ENCODE peak calls at places on chromosome 17, in six cellular contexts. B is cardiac fibroblast, O is adrenal gland, S is cerebellar nuclear complex, K is amniotic stem cell, H is GM23248. P is an unnamed sample.

GRCh38 chr17:28407130-28407973 is 1.3 kb upstream of the SLC46A1 start:
- DNase-seq in B (no peak), O (no peak), S (no peak), K (no peak), H (no peak), P (peak)

GRCh38 chr17:11554542-11554941 is 43.7 kb upstream of the DNAH9 start:
- DNase-seq in B (no peak), O (no peak), S (no peak), K (no peak), H (no peak), P (no peak)

GRCh38 chr17:13671771-13672170 is 70.0 kb upstream of the HS3ST3A1 start:
- DNase-seq in B (peak), O (no peak), S (no peak), K (no peak), H (peak), P (no peak)

GRCh38 chr17:75504347-75505151 is 10.8 kb downstream of the CASKIN2 start:
- DNase-seq in B (no peak), O (peak), S (no peak), K (no peak), H (peak), P (no peak)

GRCh38 chr17:37476431-37477130 is 13.1 kb upstream of the DUSP14 start:
- DNase-seq in B (peak), O (no peak), S (no peak), K (no peak), H (peak), P (no peak)

GRCh38 chr17:81577278-81578000 is 25.3 kb upstream of the FAAP100 start:
- DNase-seq in B (peak), O (no peak), S (no peak), K (no peak), H (no peak), P (no peak)

GRCh38 chr17:16328997-16329396 is 24.3 kb downstream of the CENPV start:
- DNase-seq in B (peak), O (no peak), S (no peak), K (no peak), H (peak), P (no peak)

GRCh38 chr17:43360376-43360738 is 38.4 kb upstream of the ARL4D start:
- DNase-seq in B (peak), O (peak), S (no peak), K (no peak), H (no peak), P (no peak)

GRCh38 chr17:30116661-30117547 is at the start of gene NSRP1:
- DNase-seq in B (peak), O (peak), S (peak), K (peak), H (peak), P (peak)

GRCh38 chr17:15981646-15982580 is 17.6 kb downstream of the ZSWIM7 start:
- DNase-seq in B (peak), O (no peak), S (no peak), K (no peak), H (peak), P (no peak)

GRCh38 chr17:4449736-4450135 is 16.0 kb downstream of the SPNS3 start:
- DNase-seq in B (no peak), O (no peak), S (no peak), K (no peak), H (peak), P (no peak)

GRCh38 chr17:55420776-55421178 is 858 bp downstream of the MMD start:
- DNase-seq in B (no peak), O (peak), S (no peak), K (peak), H (peak), P (no peak)

GRCh38 chr17:45846223-45846622 is 1.5 kb downstream of the SPPL2C start:
- DNase-seq in B (no peak), O (no peak), S (no peak), K (no peak), H (no peak), P (no peak)

GRCh38 chr17:46822388-46822921 is 4.0 kb upstream of the WNT3 start:
- DNase-seq in B (no peak), O (no peak), S (no peak), K (no peak), H (no peak), P (no peak)